ENCODE peak calls at places on chromosome 2, in four cellular contexts. One of them, this sample, is unnamed.

GRCh38 chr2:204853905-204854304 is 308.6 kb downstream of the PARD3B start:
- DNase-seq in brain microvascular endothelial cell: no peak
- DNase-seq in foreskin fibroblast: no peak
- DNase-seq in psoas muscle: no peak
- DNase-seq in this sample: no peak

GRCh38 chr2:63977904-63978303 is 41.3 kb downstream of the VPS54 start:
- DNase-seq in brain microvascular endothelial cell: no peak
- DNase-seq in psoas muscle: no peak
- DNase-seq in foreskin fibroblast: no peak
- DNase-seq in this sample: no peak

GRCh38 chr2:3170792-3171455 is 206.7 kb downstream of the EIPR1 start:
- DNase-seq in brain microvascular endothelial cell: no peak
- DNase-seq in psoas muscle: no peak
- DNase-seq in foreskin fibroblast: no peak
- DNase-seq in this sample: peak

GRCh38 chr2:52597361-52597760 is 1170.2 kb upstream of the CHAC2 start:
- DNase-seq in psoas muscle: no peak
- DNase-seq in brain microvascular endothelial cell: peak
- DNase-seq in foreskin fibroblast: peak
- DNase-seq in this sample: no peak

GRCh38 chr2:239833728-239834109 is 191.4 kb downstream of the NDUFA10 start:
- DNase-seq in foreskin fibroblast: no peak
- DNase-seq in psoas muscle: no peak
- DNase-seq in brain microvascular endothelial cell: no peak
- DNase-seq in this sample: no peak

GRCh38 chr2:199302851-199303250 is 154.9 kb downstream of the SATB2 start:
- DNase-seq in psoas muscle: no peak
- DNase-seq in foreskin fibroblast: peak
- DNase-seq in brain microvascular endothelial cell: peak
- DNase-seq in this sample: no peak

GRCh38 chr2:127634066-127634617 is 11.8 kb upstream of the GPR17 start:
- DNase-seq in foreskin fibroblast: peak
- DNase-seq in psoas muscle: peak
- DNase-seq in brain microvascular endothelial cell: no peak
- DNase-seq in this sample: no peak

GRCh38 chr2:216516730-216517350 is 18.2 kb downstream of the RPL37A start:
- DNase-seq in brain microvascular endothelial cell: no peak
- DNase-seq in psoas muscle: no peak
- DNase-seq in foreskin fibroblast: peak
- DNase-seq in this sample: no peak

GRCh38 chr2:232103140-232103737 is 141.7 kb downstream of the DIS3L2 start:
- DNase-seq in foreskin fibroblast: peak
- DNase-seq in psoas muscle: no peak
- DNase-seq in brain microvascular endothelial cell: no peak
- DNase-seq in this sample: no peak

GRCh38 chr2:6917071-6917760 is at the start of gene RNF144A:
- DNase-seq in brain microvascular endothelial cell: no peak
- DNase-seq in foreskin fibroblast: peak
- DNase-seq in psoas muscle: peak
- DNase-seq in this sample: peak

GRCh38 chr2:156883828-156884615 is 373.5 kb upstream of the GALNT5 start:
- DNase-seq in psoas muscle: no peak
- DNase-seq in foreskin fibroblast: peak
- DNase-seq in brain microvascular endothelial cell: peak
- DNase-seq in this sample: no peak

GRCh38 chr2:233856184-233856583 is 1.8 kb upstream of the HJURP start:
- DNase-seq in foreskin fibroblast: no peak
- DNase-seq in psoas muscle: no peak
- DNase-seq in brain microvascular endothelial cell: no peak
- DNase-seq in this sample: no peak

This sample was measured in left cardiac atrium.